ENCODE peak calls at places on chromosomes 7 and 10, in six cellular contexts. One of them, this sample, is unnamed.

GRCh38 chr7:111587715-111588433 is 25.6 kb upstream of the IMMP2L start:
- DNase-seq in breast epithelium: no peak
- DNase-seq in BE2C: no peak
- DNase-seq in psoas muscle: no peak
- DNase-seq in kidney: no peak
- DNase-seq in mesothelial cell of epicardium: no peak
- DNase-seq in this sample: no peak

GRCh38 chr10:50325449-50326188 is 74.3 kb upstream of the ASAH2 start:
- DNase-seq in kidney: no peak
- DNase-seq in psoas muscle: peak; percentile 75
- DNase-seq in mesothelial cell of epicardium: no peak
- DNase-seq in BE2C: no peak
- DNase-seq in breast epithelium: no peak
- DNase-seq in this sample: peak; percentile 46

GRCh38 chr7:139118234-139118802 is 8.8 kb upstream of the ZC3HAV1 start:
- DNase-seq in mesothelial cell of epicardium: no peak
- DNase-seq in kidney: no peak
- DNase-seq in psoas muscle: no peak
- DNase-seq in BE2C: no peak
- DNase-seq in breast epithelium: no peak
- DNase-seq in this sample: no peak

GRCh38 chr7:69728299-69728698 is 130.0 kb downstream of the AUTS2 start:
- DNase-seq in kidney: no peak
- DNase-seq in BE2C: no peak
- DNase-seq in mesothelial cell of epicardium: no peak
- DNase-seq in breast epithelium: no peak
- DNase-seq in psoas muscle: no peak
- DNase-seq in this sample: no peak

GRCh38 chr7:32047075-32047474 is 23.1 kb downstream of the PDE1C start:
- DNase-seq in psoas muscle: no peak
- DNase-seq in mesothelial cell of epicardium: no peak
- DNase-seq in BE2C: no peak
- DNase-seq in kidney: no peak
- DNase-seq in breast epithelium: no peak
- DNase-seq in this sample: no peak

GRCh38 chr7:141178486-141179135 is 104.7 kb downstream of the TMEM178B start:
- DNase-seq in BE2C: peak; percentile 40
- DNase-seq in kidney: no peak
- DNase-seq in breast epithelium: no peak
- DNase-seq in psoas muscle: no peak
- DNase-seq in mesothelial cell of epicardium: no peak
- DNase-seq in this sample: no peak

GRCh38 chr7:43456200-43456599 is 126.7 kb upstream of the STK17A start:
- DNase-seq in psoas muscle: no peak
- DNase-seq in breast epithelium: no peak
- DNase-seq in mesothelial cell of epicardium: no peak
- DNase-seq in BE2C: no peak
- DNase-seq in kidney: no peak
- DNase-seq in this sample: no peak

GRCh38 chr7:97372882-97373281 is 255.4 kb downstream of the SDHAF3 start:
- DNase-seq in mesothelial cell of epicardium: no peak
- DNase-seq in BE2C: no peak
- DNase-seq in breast epithelium: no peak
- DNase-seq in psoas muscle: no peak
- DNase-seq in kidney: no peak
- DNase-seq in this sample: no peak

GRCh38 chr7:158828343-158829020 is 827 bp downstream of the ESYT2 start:
- DNase-seq in BE2C: peak; percentile 53
- DNase-seq in breast epithelium: peak; percentile 65
- DNase-seq in mesothelial cell of epicardium: no peak
- DNase-seq in kidney: peak; percentile 93
- DNase-seq in psoas muscle: peak; percentile 76
- DNase-seq in this sample: peak; percentile 59

GRCh38 chr10:45514283-45515270 is 140.6 kb downstream of the ALOX5 start:
- DNase-seq in mesothelial cell of epicardium: no peak
- DNase-seq in kidney: no peak
- DNase-seq in psoas muscle: no peak
- DNase-seq in BE2C: peak; percentile 69
- DNase-seq in breast epithelium: no peak
- DNase-seq in this sample: peak; percentile 67

GRCh38 chr10:35639651-35640311 is 2.3 kb downstream of the FZD8 start:
- DNase-seq in kidney: peak; percentile 78
- DNase-seq in psoas muscle: peak; percentile 61
- DNase-seq in breast epithelium: no peak
- DNase-seq in BE2C: peak; percentile 14
- DNase-seq in mesothelial cell of epicardium: peak; percentile 27
- DNase-seq in this sample: no peak

GRCh38 chr10:6597478-6597877 is 17.4 kb upstream of the PRKCQ start:
- DNase-seq in mesothelial cell of epicardium: no peak
- DNase-seq in BE2C: no peak
- DNase-seq in psoas muscle: no peak
- DNase-seq in kidney: no peak
- DNase-seq in breast epithelium: no peak
- DNase-seq in this sample: no peak

GRCh38 chr10:60663850-60664249 is 114.4 kb upstream of the CDK1 start:
- DNase-seq in mesothelial cell of epicardium: no peak
- DNase-seq in kidney: no peak
- DNase-seq in breast epithelium: no peak
- DNase-seq in BE2C: no peak
- DNase-seq in psoas muscle: no peak
- DNase-seq in this sample: no peak

GRCh38 chr7:113959910-113960309 is 41.1 kb upstream of the PPP1R3A start:
- DNase-seq in BE2C: no peak
- DNase-seq in breast epithelium: no peak
- DNase-seq in psoas muscle: no peak
- DNase-seq in kidney: no peak
- DNase-seq in mesothelial cell of epicardium: no peak
- DNase-seq in this sample: no peak

GRCh38 chr7:43038229-43038628 is 74.2 kb upstream of the HECW1 start:
- DNase-seq in kidney: no peak
- DNase-seq in breast epithelium: no peak
- DNase-seq in psoas muscle: no peak
- DNase-seq in BE2C: no peak
- DNase-seq in mesothelial cell of epicardium: no peak
- DNase-seq in this sample: no peak

GRCh38 chr7:8290645-8291308 is 28.8 kb upstream of the ICA1 start:
- DNase-seq in psoas muscle: no peak
- DNase-seq in breast epithelium: no peak
- DNase-seq in BE2C: peak; percentile 82
- DNase-seq in kidney: no peak
- DNase-seq in mesothelial cell of epicardium: no peak
- DNase-seq in this sample: no peak

GRCh38 chr7:24912874-24913514 is 67.0 kb downstream of the OSBPL3 start:
- DNase-seq in mesothelial cell of epicardium: no peak
- DNase-seq in psoas muscle: no peak
- DNase-seq in BE2C: no peak
- DNase-seq in kidney: no peak
- DNase-seq in breast epithelium: no peak
- DNase-seq in this sample: no peak

DNA sequence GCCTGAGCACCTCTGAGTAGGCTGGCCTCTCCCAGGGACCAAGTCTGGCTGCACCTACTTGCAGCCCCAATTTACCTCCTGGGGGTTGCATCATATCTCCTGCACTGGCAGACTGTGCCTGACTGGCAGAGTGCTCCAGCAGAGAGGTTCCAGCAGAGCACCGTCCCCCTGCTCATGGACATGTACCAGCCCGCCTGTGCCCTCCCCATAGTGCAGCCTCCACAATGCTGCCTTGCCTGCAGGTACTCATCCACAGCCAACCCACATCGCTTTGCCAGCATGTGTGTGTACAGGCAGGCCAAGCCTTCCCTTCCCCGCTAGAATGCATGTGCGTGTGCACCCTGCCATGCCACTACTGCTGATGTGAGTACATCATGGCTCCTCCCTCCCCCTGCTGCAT is 105.5 kb upstream of the NPSR1 start:
- DNase-seq in BE2C: no peak
- DNase-seq in kidney: no peak
- DNase-seq in breast epithelium: no peak
- DNase-seq in psoas muscle: no peak
- DNase-seq in mesothelial cell of epicardium: no peak
- DNase-seq in this sample: no peak
- TF ChIP-seq CTCF in BE2C: no peak
- TF ChIP-seq CTCF in kidney: no peak
- TF ChIP-seq CTCF in breast epithelium: no peak
- TF ChIP-seq CTCF in psoas muscle: no peak
- TF ChIP-seq CTCF in mesothelial cell of epicardium: no peak
- TF ChIP-seq CTCF in this sample: no peak

GRCh38 chr10:103854687-103855423 is 521 bp downstream of the SH3PXD2A start:
- DNase-seq in kidney: no peak
- DNase-seq in breast epithelium: no peak
- DNase-seq in mesothelial cell of epicardium: no peak
- DNase-seq in BE2C: peak; percentile 51
- DNase-seq in psoas muscle: peak; percentile 77
- DNase-seq in this sample: peak; percentile 70

GRCh38 chr10:103854265-103854686 is 1.1 kb downstream of the SH3PXD2A start:
- DNase-seq in BE2C: no peak
- DNase-seq in psoas muscle: no peak
- DNase-seq in mesothelial cell of epicardium: no peak
- DNase-seq in breast epithelium: no peak
- DNase-seq in kidney: no peak
- DNase-seq in this sample: no peak

GRCh38 chr10:103855852-103856496 is 598 bp upstream of the SH3PXD2A start:
- DNase-seq in kidney: no peak
- DNase-seq in breast epithelium: no peak
- DNase-seq in psoas muscle: no peak
- DNase-seq in BE2C: no peak
- DNase-seq in mesothelial cell of epicardium: no peak
- DNase-seq in this sample: no peak

GRCh38 chr10:103856497-103857175 is 1.3 kb upstream of the SH3PXD2A start:
- DNase-seq in breast epithelium: no peak
- DNase-seq in BE2C: no peak
- DNase-seq in psoas muscle: no peak
- DNase-seq in kidney: no peak
- DNase-seq in mesothelial cell of epicardium: no peak
- DNase-seq in this sample: no peak

DNA sequence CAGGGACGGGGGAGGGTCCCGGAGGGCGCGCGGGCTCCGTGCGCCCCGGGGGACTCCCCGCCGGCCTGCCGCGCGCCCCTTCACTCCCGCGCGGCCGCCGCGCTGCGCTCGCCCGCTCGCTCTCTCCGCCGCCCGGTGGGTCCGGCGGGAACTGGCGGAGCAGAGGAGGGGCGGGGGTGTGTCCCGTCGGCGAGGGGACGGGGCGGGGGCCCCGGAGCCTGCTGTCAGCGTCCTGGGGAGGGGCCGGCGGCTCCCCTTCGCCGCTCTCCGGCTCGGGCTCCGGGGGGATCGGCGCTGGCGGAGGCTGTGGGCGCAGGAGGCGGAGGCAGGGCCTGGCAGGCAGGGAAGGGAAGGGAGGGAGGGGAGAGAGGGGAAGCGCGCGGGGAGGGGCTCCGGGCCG is at the start of gene SH3PXD2A:
- DNase-seq in kidney: no peak
- DNase-seq in BE2C: peak; percentile 71
- DNase-seq in breast epithelium: no peak
- DNase-seq in psoas muscle: peak; percentile 70
- DNase-seq in mesothelial cell of epicardium: peak; percentile 50
- DNase-seq in this sample: peak; percentile 34
- TF ChIP-seq CTCF in kidney: peak; percentile 12
- TF ChIP-seq CTCF in BE2C: no peak
- TF ChIP-seq CTCF in breast epithelium: no peak
- TF ChIP-seq CTCF in psoas muscle: no peak
- TF ChIP-seq CTCF in mesothelial cell of epicardium: no peak
- TF ChIP-seq CTCF in this sample: no peak

GRCh38 chr10:110876788-110877187 is 5.1 kb downstream of the PDCD4 start:
- DNase-seq in breast epithelium: no peak
- DNase-seq in kidney: no peak
- DNase-seq in mesothelial cell of epicardium: no peak
- DNase-seq in BE2C: no peak
- DNase-seq in psoas muscle: no peak
- DNase-seq in this sample: no peak

GRCh38 chr10:110881905-110882304 is 10.2 kb downstream of the PDCD4 start:
- DNase-seq in psoas muscle: no peak
- DNase-seq in BE2C: no peak
- DNase-seq in mesothelial cell of epicardium: no peak
- DNase-seq in kidney: no peak
- DNase-seq in breast epithelium: no peak
- DNase-seq in this sample: no peak

GRCh38 chr10:110880012-110880411 is 8.3 kb downstream of the PDCD4 start:
- DNase-seq in kidney: no peak
- DNase-seq in psoas muscle: no peak
- DNase-seq in breast epithelium: no peak
- DNase-seq in BE2C: no peak
- DNase-seq in mesothelial cell of epicardium: no peak
- DNase-seq in this sample: no peak

GRCh38 chr10:110883924-110884323 is 12.2 kb downstream of the PDCD4 start:
- DNase-seq in mesothelial cell of epicardium: no peak
- DNase-seq in BE2C: no peak
- DNase-seq in kidney: no peak
- DNase-seq in psoas muscle: no peak
- DNase-seq in breast epithelium: no peak
- DNase-seq in this sample: no peak

DNA sequence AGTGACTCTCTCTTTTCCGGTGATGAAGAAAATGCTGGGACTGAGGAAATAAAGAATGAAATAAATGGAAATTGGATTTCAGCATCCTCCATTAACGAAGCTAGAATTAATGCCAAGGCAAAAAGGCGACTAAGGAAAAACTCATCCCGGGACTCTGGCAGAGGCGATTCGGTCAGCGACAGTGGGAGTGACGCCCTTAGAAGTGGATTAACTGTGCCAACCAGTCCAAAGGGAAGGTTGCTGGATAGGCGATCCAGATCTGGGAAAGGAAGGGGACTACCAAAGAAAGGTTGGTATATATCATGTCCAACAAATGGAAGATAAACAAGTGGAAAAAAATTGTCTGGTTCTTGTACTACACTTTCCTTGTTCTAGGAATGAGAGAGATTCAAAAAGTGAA is 9.5 kb downstream of the PDCD4 start:
- DNase-seq in mesothelial cell of epicardium: no peak
- DNase-seq in breast epithelium: no peak
- DNase-seq in BE2C: no peak
- DNase-seq in kidney: no peak
- DNase-seq in psoas muscle: no peak
- DNase-seq in this sample: no peak
- TF ChIP-seq CTCF in mesothelial cell of epicardium: no peak
- TF ChIP-seq CTCF in breast epithelium: no peak
- TF ChIP-seq CTCF in BE2C: no peak
- TF ChIP-seq CTCF in kidney: no peak
- TF ChIP-seq CTCF in psoas muscle: no peak
- TF ChIP-seq CTCF in this sample: no peak

GRCh38 chr10:11469575-11470391 is 141.7 kb downstream of the USP6NL start:
- DNase-seq in kidney: peak; percentile 57
- DNase-seq in psoas muscle: no peak
- DNase-seq in breast epithelium: no peak
- DNase-seq in mesothelial cell of epicardium: no peak
- DNase-seq in BE2C: no peak
- DNase-seq in this sample: no peak

GRCh38 chr10:11473128-11473760 is 138.2 kb downstream of the USP6NL start:
- DNase-seq in mesothelial cell of epicardium: no peak
- DNase-seq in breast epithelium: no peak
- DNase-seq in kidney: no peak
- DNase-seq in psoas muscle: no peak
- DNase-seq in BE2C: no peak
- DNase-seq in this sample: no peak

GRCh38 chr10:11476035-11476434 is 135.4 kb downstream of the USP6NL start:
- DNase-seq in kidney: no peak
- DNase-seq in psoas muscle: no peak
- DNase-seq in mesothelial cell of epicardium: no peak
- DNase-seq in breast epithelium: no peak
- DNase-seq in BE2C: no peak
- DNase-seq in this sample: no peak

GRCh38 chr10:11468126-11468742 is 143.2 kb downstream of the USP6NL start:
- DNase-seq in breast epithelium: no peak
- DNase-seq in mesothelial cell of epicardium: no peak
- DNase-seq in psoas muscle: no peak
- DNase-seq in BE2C: no peak
- DNase-seq in kidney: no peak
- DNase-seq in this sample: no peak

GRCh38 chr10:11472158-11472753 is 139.2 kb downstream of the USP6NL start:
- DNase-seq in breast epithelium: no peak
- DNase-seq in BE2C: peak; percentile 55
- DNase-seq in psoas muscle: peak; percentile 69
- DNase-seq in mesothelial cell of epicardium: no peak
- DNase-seq in kidney: peak; percentile 73
- DNase-seq in this sample: peak; percentile 67
- TF ChIP-seq CTCF in breast epithelium: peak; percentile 44
- TF ChIP-seq CTCF in BE2C: peak; percentile 90
- TF ChIP-seq CTCF in psoas muscle: peak; percentile 91
- TF ChIP-seq CTCF in mesothelial cell of epicardium: peak; percentile 72
- TF ChIP-seq CTCF in kidney: peak; percentile 64
- TF ChIP-seq CTCF in this sample: peak; percentile 88